ENCODE peak calls at places on chromosomes 13 and 19, in nine cellular contexts. N, O, W, B, E, Z, Y, F and R are unnamed samples.

GRCh38 chr19:35851213-35852028 is 883 bp downstream of the NPHS1 start:
- DNase-seq in N (no peak), O (no peak), W (no peak), B (peak; percentile 77), E (peak; percentile 84), Z (no peak), Y (no peak), F (no peak), R (no peak)

GRCh38 chr13:29758591-29759114 is 91.8 kb downstream of the UBL3 start:
- DNase-seq in N (no peak), O (peak; percentile 61), W (no peak), B (no peak), E (no peak), Z (no peak), Y (peak; percentile 18), F (peak; percentile 37), R (peak; percentile 5)

GRCh38 chr13:57314897-57315520 is 148.0 kb downstream of the PRR20E start:
- DNase-seq in N (no peak), O (no peak), W (no peak), B (no peak), E (no peak), Z (no peak), Y (no peak), F (no peak), R (no peak)

GRCh38 chr19:18832331-18833140 is 777 bp downstream of the UPF1 start:
- DNase-seq in N (no peak), O (no peak), W (no peak), B (peak; percentile 56), E (peak; percentile 57), Z (no peak), Y (peak; percentile 73), F (peak; percentile 53), R (peak; percentile 46)

GRCh38 chr19:35123573-35123972 is 8.0 kb downstream of the FXYD3 start:
- DNase-seq in N (no peak), O (no peak), W (no peak), B (peak; percentile 57), E (no peak), Z (peak; percentile 88), Y (no peak), F (peak; percentile 61), R (no peak)

GRCh38 chr13:79413521-79413920 is 7.5 kb upstream of the RBM26 start:
- DNase-seq in N (no peak), O (no peak), W (no peak), B (no peak), E (no peak), Z (no peak), Y (no peak), F (no peak), R (no peak)

GRCh38 chr13:73288596-73288995 is 229.8 kb downstream of the KLF5 start:
- DNase-seq in N (no peak), O (no peak), W (no peak), B (no peak), E (no peak), Z (no peak), Y (no peak), F (peak; percentile 24), R (no peak)

GRCh38 chr19:3227054-3227626 is 2.7 kb downstream of the CELF5 start:
- DNase-seq in N (no peak), O (no peak), W (no peak), B (no peak), E (no peak), Z (no peak), Y (no peak), F (no peak), R (no peak)

GRCh38 chr19:28010656-28011055 is 1202.3 kb downstream of the UQCRFS1 start:
- DNase-seq in N (no peak), O (peak; percentile 4), W (no peak), B (no peak), E (no peak), Z (no peak), Y (no peak), F (peak; percentile 14), R (no peak)